ENCODE peak calls at places on chromosomes 13 and 19, in ten cellular contexts. A is IMR-90; S is NCI-H2029 treated with DMSO at 0.1 percent for 48 hours; F is heart left ventricle; B is caudate nucleus; K is hippocampal formation; L is sciatic nerve; N is naive thymus-derived CD8-positive, alpha-beta T cell; C is right lobe of liver; G is substantia nigra. I is an unnamed sample.
A peak's percentile ranks its signal among the peaks of the same experiment; 100 is the strongest.

GRCh38 chr13:112618501-112618900 is 30.5 kb upstream of the TUBGCP3 start:
- DNase-seq in C (no peak), G (no peak), S (no peak), B (no peak), A (no peak), K (no peak), F (no peak), L (no peak), N (no peak), I (no peak)

GRCh38 chr19:52991021-52991420 is 22.7 kb upstream of the ERVV-1 start:
- DNase-seq in G (no peak), K (no peak), L (no peak), B (no peak), C (no peak), A (no peak), S (no peak), N (no peak), F (no peak), I (no peak)

GRCh38 chr19:17052439-17052838 is 22.8 kb downstream of the HAUS8 start:
- DNase-seq in A (peak; percentile 59), B (peak; percentile 10), L (no peak), N (no peak), G (no peak), S (no peak), C (no peak), F (no peak), K (no peak), I (no peak)

GRCh38 chr19:44737238-44738160 is 11.0 kb upstream of the BCL3 start:
- DNase-seq in C (peak; percentile 82), S (no peak), A (peak; percentile 55), B (no peak), F (no peak), K (no peak), G (no peak), N (no peak), L (no peak), I (peak; percentile 60)

GRCh38 chr13:75091707-75092106 is 390.3 kb downstream of the TBC1D4 start:
- DNase-seq in S (no peak), K (no peak), F (no peak), G (no peak), A (no peak), N (no peak), B (no peak), L (no peak), C (no peak), I (no peak)

GRCh38 chr19:35782589-35782988 is 7.2 kb downstream of the ARHGAP33 start:
- DNase-seq in F (no peak), A (no peak), K (no peak), L (no peak), C (peak; percentile 45), N (no peak), S (no peak), B (no peak), G (no peak), I (no peak)

GRCh38 chr13:68173111-68173510 is 943.0 kb upstream of the PCDH9 start:
- DNase-seq in A (no peak), C (no peak), F (no peak), N (no peak), G (no peak), K (no peak), B (no peak), S (no peak), L (no peak), I (no peak)

GRCh38 chr19:19460761-19461265 is 54.5 kb downstream of the TSSK6 start:
- DNase-seq in G (no peak), A (peak; percentile 30), N (peak; percentile 39), C (no peak), F (peak; percentile 77), S (no peak), B (no peak), K (no peak), L (peak; percentile 74), I (no peak)

GRCh38 chr19:5349041-5349440 is 8.4 kb upstream of the PTPRS start:
- DNase-seq in G (no peak), K (no peak), S (no peak), L (no peak), A (no peak), N (no peak), B (no peak), C (no peak), F (no peak), I (no peak)

GRCh38 chr13:60164490-60164889 is 762 bp upstream of the DIAPH3 start:
- DNase-seq in N (no peak), S (no peak), C (no peak), L (no peak), G (no peak), B (no peak), A (peak; percentile 2), K (no peak), F (no peak), I (no peak)

GRCh38 chr19:38561658-38562057 is 56.1 kb downstream of the MAP4K1 start:
- DNase-seq in G (no peak), A (no peak), S (no peak), F (no peak), K (no peak), C (no peak), L (no peak), B (no peak), N (no peak), I (no peak)

GRCh38 chr13:103656329-103656728 is 590.1 kb upstream of the SLC10A2 start:
- DNase-seq in B (no peak), L (no peak), F (no peak), S (no peak), N (no peak), K (no peak), C (no peak), A (no peak), G (no peak), I (no peak)

GRCh38 chr13:51249254-51249653 is 27.1 kb downstream of the FAM124A start:
- DNase-seq in F (no peak), A (peak; percentile 2), C (no peak), B (no peak), N (no peak), G (no peak), L (no peak), K (no peak), S (no peak), I (no peak)

GRCh38 chr13:49859568-49859967 is 67.1 kb upstream of the KPNA3 start:
- DNase-seq in S (no peak), G (no peak), A (peak; percentile 92), L (no peak), C (no peak), N (no peak), F (no peak), K (no peak), B (no peak), I (no peak)

GRCh38 chr13:85509512-85509911 is 289.7 kb downstream of the SLITRK6 start:
- DNase-seq in A (peak; percentile 27), S (no peak), F (no peak), N (no peak), B (no peak), K (no peak), G (no peak), C (no peak), L (no peak), I (no peak)

GRCh38 chr19:51163257-51163656 is 21.2 kb downstream of the SIGLEC7 start:
- DNase-seq in F (no peak), B (no peak), S (no peak), N (no peak), L (no peak), A (no peak), G (no peak), K (no peak), C (no peak), I (no peak)

GRCh38 chr19:19385900-19386339 is 19.6 kb upstream of the GATAD2A start:
- DNase-seq in F (peak; percentile 55), C (no peak), S (no peak), A (no peak), B (no peak), L (peak; percentile 72), G (no peak), N (no peak), K (no peak), I (no peak)

GRCh38 chr19:35595928-35596327 is 10.0 kb downstream of the PMIS2 start:
- DNase-seq in C (no peak), L (no peak), B (no peak), G (no peak), A (no peak), K (no peak), N (no peak), S (no peak), F (no peak), I (no peak)

GRCh38 chr19:56080669-56081401 is 40.3 kb downstream of the ZNF787 start:
- DNase-seq in K (peak; percentile 36), A (peak; percentile 78), N (peak; percentile 22), B (peak; percentile 49), C (peak; percentile 78), S (peak; percentile 27), L (peak; percentile 86), F (peak; percentile 82), G (peak; percentile 22), I (peak; percentile 87)

GRCh38 chr19:6318772-6319171 is 14.6 kb downstream of the ACER1 start:
- DNase-seq in B (no peak), A (peak; percentile 10), L (no peak), S (no peak), G (no peak), N (no peak), F (no peak), K (no peak), C (no peak), I (no peak)

GRCh38 chr13:27086599-27087265 is 84.9 kb downstream of the USP12 start:
- DNase-seq in C (no peak), A (peak; percentile 40), K (no peak), S (no peak), F (no peak), L (no peak), B (no peak), N (no peak), G (no peak), I (no peak)

GRCh38 chr13:94178625-94179244 is 300.7 kb downstream of the DCT start:
- DNase-seq in L (no peak), C (no peak), B (no peak), S (peak; percentile 51), K (no peak), N (no peak), A (peak; percentile 37), G (no peak), F (no peak), I (no peak)

GRCh38 chr13:32796754-32797153 is 210.5 kb downstream of the PDS5B start:
- DNase-seq in K (no peak), N (no peak), L (no peak), B (no peak), A (no peak), G (no peak), C (no peak), F (no peak), S (no peak), I (no peak)

GRCh38 chr13:98997738-98998641 is 20.1 kb upstream of the DOCK9 start:
- DNase-seq in S (no peak), N (no peak), F (no peak), A (no peak), G (no peak), B (no peak), C (no peak), L (no peak), K (no peak), I (no peak)

GRCh38 chr13:45500492-45501174 is 35.9 kb downstream of the COG3 start:
- DNase-seq in C (no peak), N (no peak), K (no peak), G (no peak), S (no peak), L (no peak), A (peak; percentile 96), F (no peak), B (no peak), I (no peak)

GRCh38 chr19:2011169-2011568 is 4.3 kb downstream of the BTBD2 start:
- DNase-seq in S (no peak), K (no peak), G (no peak), B (no peak), L (no peak), A (no peak), C (no peak), N (no peak), F (no peak), I (no peak)

GRCh38 chr19:38502410-38503143 is 69.1 kb downstream of the RYR1 start:
- DNase-seq in B (no peak), K (no peak), L (no peak), S (no peak), A (no peak), C (no peak), N (no peak), F (no peak), G (no peak), I (no peak)

GRCh38 chr13:85166891-85167290 is 632.3 kb downstream of the SLITRK6 start:
- DNase-seq in F (no peak), C (no peak), N (no peak), B (no peak), L (no peak), S (no peak), K (no peak), A (no peak), G (no peak), I (no peak)

I was measured in pancreas.